ENCODE peak calls at places on chromosomes 6 and 20, in four cellular contexts. One of them, this sample, is unnamed. For H3K4me1, the result is how much of the 10 kb centered on the place peaks cover.

GRCh38 chr6:73746776-73747175 is 50.8 kb downstream of the CD109 start:
- DNase-seq in psoas muscle: no peak
- DNase-seq in tibial artery: no peak
- DNase-seq in cardiac muscle cell: no peak
- DNase-seq in this sample: no peak

GRCh38 chr6:89048985-89049384 is 31.6 kb upstream of the PNRC1 start:
- DNase-seq in psoas muscle: no peak
- DNase-seq in tibial artery: no peak
- DNase-seq in cardiac muscle cell: no peak
- DNase-seq in this sample: no peak

GRCh38 chr6:34358389-34358906 is 34.0 kb downstream of the NUDT3 start:
- DNase-seq in psoas muscle: peak
- DNase-seq in tibial artery: no peak
- DNase-seq in cardiac muscle cell: peak
- DNase-seq in this sample: no peak

GRCh38 chr6:125014157-125014957 is 52.1 kb downstream of the RNF217 start:
- DNase-seq in psoas muscle: no peak
- DNase-seq in tibial artery: no peak
- DNase-seq in cardiac muscle cell: no peak
- DNase-seq in this sample: no peak

GRCh38 chr6:123794799-123795198 is 8.9 kb upstream of the NKAIN2 start:
- DNase-seq in psoas muscle: no peak
- DNase-seq in tibial artery: no peak
- DNase-seq in cardiac muscle cell: no peak
- DNase-seq in this sample: no peak

GRCh38 chr20:58131581-58132142 is 96.8 kb downstream of the ANKRD60 start:
- DNase-seq in psoas muscle: no peak
- DNase-seq in tibial artery: peak
- DNase-seq in cardiac muscle cell: no peak
- DNase-seq in this sample: no peak

GRCh38 chr6:84033523-84034451 is at the start of gene MRAP2:
- DNase-seq in psoas muscle: no peak
- DNase-seq in tibial artery: peak
- DNase-seq in cardiac muscle cell: peak
- DNase-seq in this sample: peak

GRCh38 chr20:15131176-15131575 is 793.8 kb upstream of the FLRT3 start:
- DNase-seq in psoas muscle: no peak
- DNase-seq in tibial artery: no peak
- DNase-seq in cardiac muscle cell: no peak
- DNase-seq in this sample: no peak

GRCh38 chr6:30091577-30092381 is 16.2 kb upstream of the RNF39 start:
- DNase-seq in psoas muscle: no peak
- DNase-seq in tibial artery: no peak
- DNase-seq in cardiac muscle cell: no peak
- DNase-seq in this sample: no peak

GRCh38 chr6:136249336-136249735 is 775 bp downstream of the MTFR2 start:
- DNase-seq in psoas muscle: no peak
- DNase-seq in tibial artery: no peak
- DNase-seq in cardiac muscle cell: no peak
- DNase-seq in this sample: no peak
- H3K4me3 ChIP-seq in psoas muscle: peak
- H3K4me3 ChIP-seq in tibial artery: peak
- H3K4me3 ChIP-seq in cardiac muscle cell: peak
- H3K4me3 ChIP-seq in this sample: no peak

DNA sequence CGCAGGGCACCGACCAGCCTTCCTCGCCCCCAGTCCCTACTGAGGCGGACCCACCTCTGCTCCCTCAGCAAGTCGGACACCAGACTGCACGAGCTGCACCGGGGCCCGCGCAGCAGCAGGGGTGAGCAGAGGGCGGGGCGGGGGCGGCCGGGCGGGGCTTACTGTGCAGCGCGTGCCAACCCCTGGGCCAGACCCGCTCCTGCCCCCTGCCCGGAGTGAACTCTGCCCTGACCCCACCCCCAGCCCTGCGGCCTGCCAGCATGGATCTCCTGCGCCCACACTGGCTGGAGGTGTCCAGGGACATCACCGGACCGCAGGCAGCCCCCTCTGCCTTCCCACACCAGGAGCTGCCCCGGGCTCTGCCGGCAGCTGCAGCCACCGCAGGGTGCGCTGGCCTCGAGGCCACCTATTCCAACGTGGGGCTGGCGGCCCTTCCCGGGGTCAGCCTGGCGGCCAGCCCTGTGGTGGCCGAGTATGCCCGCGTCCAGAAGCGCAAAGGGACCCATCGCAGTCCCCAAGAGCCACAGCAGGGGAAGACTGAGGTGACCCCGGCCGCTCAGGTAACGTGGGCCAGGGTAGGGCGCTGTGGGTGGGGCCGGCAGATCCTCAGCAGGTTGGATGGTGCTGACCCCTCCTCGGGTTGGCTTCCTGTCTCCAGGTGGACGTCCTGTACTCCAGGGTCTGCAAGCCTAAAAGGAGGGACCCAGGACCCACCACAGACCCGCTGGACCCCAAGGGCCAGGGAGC is 1.5 kb upstream of the SLC2A4RG start:
- DNase-seq in psoas muscle: peak
- DNase-seq in tibial artery: peak
- DNase-seq in cardiac muscle cell: no peak
- DNase-seq in this sample: peak
- H3K4me1 ChIP-seq in psoas muscle: under half
- H3K4me1 ChIP-seq in tibial artery: under half
- H3K4me1 ChIP-seq in cardiac muscle cell: under half
- H3K4me1 ChIP-seq in this sample: under half

DNA sequence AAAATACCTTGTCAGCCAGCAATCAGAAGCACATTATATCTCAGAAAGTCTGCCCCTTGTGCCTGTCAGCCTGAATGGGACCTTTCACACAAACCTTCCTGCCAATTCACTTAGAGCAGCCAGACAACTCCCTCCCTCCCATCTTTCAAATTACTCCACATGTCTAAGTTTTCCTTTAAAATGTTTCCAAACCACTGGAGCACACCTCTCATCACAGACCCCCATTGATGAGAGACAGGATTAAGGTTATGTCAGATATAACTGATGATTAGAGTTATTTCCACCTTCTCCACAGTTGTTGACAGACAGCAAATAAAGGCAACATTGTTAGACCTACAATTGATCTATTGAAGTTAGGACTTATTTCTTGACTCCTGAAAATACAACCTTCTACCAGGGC is 408.4 kb downstream of the PLCB1 start:
- DNase-seq in psoas muscle: no peak
- DNase-seq in tibial artery: no peak
- DNase-seq in cardiac muscle cell: no peak
- DNase-seq in this sample: no peak
- TF ChIP-seq CTCF in psoas muscle: no peak
- TF ChIP-seq CTCF in tibial artery: no peak
- TF ChIP-seq CTCF in cardiac muscle cell: no peak
- TF ChIP-seq CTCF in this sample: no peak

GRCh38 chr6:33123181-33123580 is 47.4 kb downstream of the HLA-DPB1 start:
- DNase-seq in psoas muscle: no peak
- DNase-seq in tibial artery: no peak
- DNase-seq in cardiac muscle cell: no peak
- DNase-seq in this sample: no peak

GRCh38 chr6:33126101-33126714 is 50.4 kb downstream of the HLA-DPB1 start:
- DNase-seq in psoas muscle: peak
- DNase-seq in tibial artery: no peak
- DNase-seq in cardiac muscle cell: peak
- DNase-seq in this sample: peak

GRCh38 chr6:33124947-33125346 is 49.2 kb downstream of the HLA-DPB1 start:
- DNase-seq in psoas muscle: no peak
- DNase-seq in tibial artery: no peak
- DNase-seq in cardiac muscle cell: no peak
- DNase-seq in this sample: no peak

GRCh38 chr6:33124525-33124901 is 48.7 kb downstream of the HLA-DPB1 start:
- DNase-seq in psoas muscle: no peak
- DNase-seq in tibial artery: no peak
- DNase-seq in cardiac muscle cell: no peak
- DNase-seq in this sample: no peak

GRCh38 chr6:33123732-33124524 is 48.1 kb downstream of the HLA-DPB1 start:
- DNase-seq in psoas muscle: no peak
- DNase-seq in tibial artery: no peak
- DNase-seq in cardiac muscle cell: peak
- DNase-seq in this sample: no peak
- H3K4me3 ChIP-seq in psoas muscle: no peak
- H3K4me3 ChIP-seq in tibial artery: no peak
- H3K4me3 ChIP-seq in cardiac muscle cell: no peak
- H3K4me3 ChIP-seq in this sample: no peak

GRCh38 chr20:50562262-50562701 is 52.1 kb downstream of the PTPN1 start:
- DNase-seq in psoas muscle: peak
- DNase-seq in tibial artery: no peak
- DNase-seq in cardiac muscle cell: no peak
- DNase-seq in this sample: no peak
- H3K4me1 ChIP-seq in psoas muscle: under half
- H3K4me1 ChIP-seq in tibial artery: under half
- H3K4me1 ChIP-seq in cardiac muscle cell: under half
- H3K4me1 ChIP-seq in this sample: under half

DNA sequence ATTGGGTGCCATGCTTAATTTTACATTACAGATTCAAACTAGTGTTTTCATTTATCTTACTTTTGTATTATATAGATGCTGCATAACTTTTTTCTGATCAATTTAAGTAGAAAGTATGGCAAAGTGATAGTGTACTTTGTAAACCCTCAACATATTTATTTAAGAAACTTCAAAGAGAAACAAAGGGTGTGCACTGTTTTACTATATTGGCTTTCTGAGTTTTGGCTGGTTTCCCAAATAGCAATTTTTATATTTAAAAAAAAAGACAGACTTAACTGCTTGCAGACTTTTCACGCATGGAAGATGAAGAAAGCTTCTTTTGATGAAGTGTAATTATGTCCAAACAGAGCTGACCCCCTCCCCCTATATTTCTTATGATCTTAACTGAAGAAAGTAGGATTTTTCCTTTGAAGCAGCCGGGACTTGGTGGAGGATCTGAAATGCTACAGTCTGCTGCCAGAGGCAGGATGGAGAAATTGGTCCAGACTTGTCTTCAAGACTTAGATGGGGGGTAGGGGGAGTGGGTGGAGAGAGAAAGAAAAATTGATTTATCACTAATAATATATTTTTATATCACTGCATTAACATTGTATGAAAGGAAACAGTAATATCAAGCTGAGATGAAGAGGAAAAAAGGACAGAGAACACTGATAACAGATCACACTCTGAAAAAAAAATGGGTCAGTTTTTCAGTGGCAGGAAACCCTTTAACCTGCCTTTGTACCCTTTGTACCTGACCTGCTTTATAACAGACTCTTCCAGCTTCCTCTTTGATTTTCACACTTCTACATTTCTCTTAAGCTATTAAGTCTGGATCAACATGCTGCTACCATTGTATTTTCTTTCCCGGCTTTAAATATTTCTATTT is 56.0 kb upstream of the SUPT3H start:
- DNase-seq in psoas muscle: no peak
- DNase-seq in tibial artery: no peak
- DNase-seq in cardiac muscle cell: no peak
- DNase-seq in this sample: no peak
- TF ChIP-seq CTCF in psoas muscle: no peak
- TF ChIP-seq CTCF in tibial artery: no peak
- TF ChIP-seq CTCF in cardiac muscle cell: no peak
- TF ChIP-seq CTCF in this sample: no peak

DNA sequence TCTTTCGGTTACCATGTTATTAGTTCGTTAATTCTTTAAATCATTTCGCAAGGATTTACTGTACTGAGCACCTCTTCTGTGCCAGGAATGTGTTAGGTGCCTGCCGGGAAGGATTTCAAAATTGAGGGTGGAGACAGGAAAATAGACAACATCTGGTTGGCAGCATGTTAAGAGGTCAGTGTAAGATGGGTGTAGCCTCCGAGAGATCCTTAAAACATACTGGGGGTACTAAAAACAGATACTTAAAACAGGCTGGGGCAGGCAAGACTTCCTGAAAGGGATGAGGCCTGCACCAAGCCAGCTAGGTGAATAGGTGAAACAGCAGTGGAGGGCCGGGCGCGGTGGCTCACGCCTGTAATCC is 178.0 kb upstream of the SGK1 start:
- DNase-seq in psoas muscle: no peak
- DNase-seq in tibial artery: no peak
- DNase-seq in cardiac muscle cell: no peak
- DNase-seq in this sample: no peak
- H3K4me3 ChIP-seq in psoas muscle: no peak
- H3K4me3 ChIP-seq in tibial artery: no peak
- H3K4me3 ChIP-seq in cardiac muscle cell: no peak
- H3K4me3 ChIP-seq in this sample: no peak

DNA sequence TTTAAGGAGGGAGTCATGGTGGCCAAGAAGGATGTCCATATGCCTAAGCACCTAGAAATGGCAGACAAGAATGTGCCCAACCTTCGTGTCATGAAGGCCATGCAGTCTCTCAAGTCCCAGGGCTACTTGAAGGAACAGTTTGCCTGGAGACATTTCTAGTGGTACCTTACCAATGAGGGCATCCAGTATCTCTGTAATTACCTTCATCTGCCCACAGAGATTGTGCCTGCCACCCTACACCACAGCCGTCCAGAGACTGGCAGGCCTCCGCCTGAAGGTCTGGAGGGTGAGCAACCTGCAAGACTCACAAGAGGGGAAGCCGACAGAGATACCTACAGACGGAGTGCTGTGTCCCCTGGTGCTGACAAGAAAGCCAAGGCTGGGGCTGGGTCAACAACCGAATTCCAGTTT is 115.0 kb downstream of the HFE start:
- DNase-seq in psoas muscle: no peak
- DNase-seq in tibial artery: no peak
- DNase-seq in cardiac muscle cell: no peak
- DNase-seq in this sample: no peak
- H3K4me1 ChIP-seq in psoas muscle: under half
- H3K4me1 ChIP-seq in tibial artery: under half
- H3K4me1 ChIP-seq in cardiac muscle cell: under half
- H3K4me1 ChIP-seq in this sample: under half

GRCh38 chr6:159233365-159234101 is 64.3 kb downstream of the FNDC1 start:
- DNase-seq in psoas muscle: no peak
- DNase-seq in tibial artery: no peak
- DNase-seq in cardiac muscle cell: no peak
- DNase-seq in this sample: peak
- TF ChIP-seq CTCF in psoas muscle: no peak
- TF ChIP-seq CTCF in tibial artery: no peak
- TF ChIP-seq CTCF in cardiac muscle cell: no peak
- TF ChIP-seq CTCF in this sample: no peak

GRCh38 chr6:139881728-139882211 is 507.3 kb upstream of the CITED2 start:
- DNase-seq in psoas muscle: no peak
- DNase-seq in tibial artery: no peak
- DNase-seq in cardiac muscle cell: peak
- DNase-seq in this sample: no peak
- H3K4me3 ChIP-seq in psoas muscle: peak
- H3K4me3 ChIP-seq in tibial artery: no peak
- H3K4me3 ChIP-seq in cardiac muscle cell: no peak
- H3K4me3 ChIP-seq in this sample: no peak

This sample was measured in pancreas.